ENCODE peak calls at places on chromosomes 2 and 18, in six cellular contexts. E, G, M, V, O and Y are unnamed samples.

GRCh38 chr2:65420712-65421431 is 11.5 kb downstream of the SPRED2 start:
- DNase-seq in G (no peak), M (no peak), O (peak), V (no peak), E (no peak), Y (no peak)

GRCh38 chr2:158713523-158714138 is 81.5 kb upstream of the DAPL1 start:
- DNase-seq in E (no peak), V (no peak), O (peak), G (no peak), M (no peak), Y (no peak)

GRCh38 chr2:69493268-69493667 is 56.0 kb upstream of the NFU1 start:
- DNase-seq in E (no peak), M (no peak), O (no peak), G (peak), V (no peak), Y (no peak)

GRCh38 chr18:23341383-23341782 is 111.7 kb upstream of the RIOK3 start:
- DNase-seq in E (no peak), O (peak), G (no peak), M (no peak), V (no peak), Y (no peak)

GRCh38 chr2:125418483-125418882 is 1237.5 kb upstream of the GYPC start:
- DNase-seq in G (no peak), E (no peak), O (no peak), M (no peak), V (no peak), Y (no peak)

GRCh38 chr18:75161629-75162028 is 47.3 kb downstream of the PTGR3 start:
- DNase-seq in O (no peak), V (no peak), G (peak), M (peak), E (no peak), Y (no peak)

GRCh38 chr2:47313141-47313691 is 89.7 kb upstream of the MSH2 start:
- DNase-seq in O (no peak), E (no peak), G (no peak), M (no peak), V (no peak), Y (no peak)

GRCh38 chr2:217291259-217291658 is 431.4 kb upstream of the TNP1 start:
- DNase-seq in M (no peak), G (no peak), O (no peak), E (no peak), V (no peak), Y (no peak)

GRCh38 chr2:154616659-154617058 is 81.8 kb upstream of the KCNJ3 start:
- DNase-seq in E (no peak), V (no peak), G (no peak), M (no peak), O (no peak), Y (no peak)

GRCh38 chr2:70994055-70994444 is 623 bp downstream of the TEX261 start:
- DNase-seq in E (no peak), G (no peak), M (no peak), O (peak), V (no peak), Y (peak)

GRCh38 chr2:105919826-105920225 is 175.1 kb downstream of the NCK2 start:
- DNase-seq in O (peak), M (peak), E (no peak), G (peak), V (peak), Y (no peak)

GRCh38 chr2:107337209-107337898 is 451.4 kb upstream of the ST6GAL2 start:
- DNase-seq in O (no peak), M (no peak), E (no peak), V (no peak), G (no peak), Y (no peak)

GRCh38 chr2:196293751-196294486 is 122.5 kb upstream of the STK17B start:
- DNase-seq in M (no peak), E (no peak), V (no peak), G (no peak), O (peak), Y (no peak)

GRCh38 chr2:48607307-48608014 is 10.2 kb upstream of the GTF2A1L start:
- DNase-seq in G (no peak), O (peak), M (no peak), V (no peak), E (no peak), Y (no peak)

GRCh38 chr2:20514596-20515269 is 67.9 kb downstream of the RHOB start:
- DNase-seq in V (no peak), G (no peak), E (no peak), M (no peak), O (peak), Y (no peak)

GRCh38 chr2:237733677-237734300 is 64.8 kb upstream of the RBM44 start:
- DNase-seq in O (no peak), G (no peak), E (peak), M (no peak), V (no peak), Y (no peak)

GRCh38 chr2:131154071-131154531 is 49.0 kb downstream of the PLEKHB2 start:
- DNase-seq in M (peak), V (peak), O (peak), E (peak), G (peak), Y (peak)

GRCh38 chr2:154400891-154401290 is 297.6 kb upstream of the KCNJ3 start:
- DNase-seq in V (no peak), M (no peak), G (no peak), O (no peak), E (no peak), Y (no peak)

GRCh38 chr2:222732774-222733173 is 61.3 kb downstream of the MOGAT1 start:
- DNase-seq in M (no peak), V (no peak), G (no peak), O (no peak), E (no peak), Y (no peak)

GRCh38 chr18:10443001-10443400 is 11.4 kb upstream of the APCDD1 start:
- DNase-seq in G (no peak), O (no peak), M (no peak), E (no peak), V (no peak), Y (no peak)

GRCh38 chr2:60294901-60295590 is 258.4 kb downstream of the BCL11A start:
- DNase-seq in M (no peak), V (no peak), E (no peak), O (no peak), G (no peak), Y (no peak)

GRCh38 chr18:25097119-25098114 is 254.5 kb downstream of the ZNF521 start:
- DNase-seq in M (no peak), V (no peak), E (no peak), O (peak), G (no peak), Y (no peak)

GRCh38 chr2:159052157-159052561 is 83.7 kb downstream of the TANC1 start:
- DNase-seq in M (no peak), E (no peak), O (peak), G (no peak), V (no peak), Y (no peak)

GRCh38 chr2:3480352-3481010 is 38.9 kb downstream of the ADI1 start:
- DNase-seq in O (no peak), G (no peak), E (peak), M (no peak), V (no peak), Y (no peak)

GRCh38 chr2:197294260-197294659 is 16.3 kb downstream of the ANKRD44 start:
- DNase-seq in E (no peak), M (no peak), O (no peak), V (no peak), G (peak), Y (no peak)

GRCh38 chr2:84959045-84959493 is 11.9 kb upstream of the KCMF1 start:
- DNase-seq in E (no peak), G (no peak), M (no peak), V (no peak), O (peak), Y (no peak)

GRCh38 chr2:226337941-226338605 is 461.5 kb downstream of the IRS1 start:
- DNase-seq in V (no peak), G (no peak), M (no peak), O (peak), E (no peak), Y (no peak)

GRCh38 chr2:68698567-68699377 is 35.8 kb upstream of the ARHGAP25 start:
- DNase-seq in E (no peak), O (no peak), M (no peak), G (no peak), V (no peak), Y (no peak)

GRCh38 chr2:82524826-82525225 is 1934.3 kb downstream of the SUCLG1 start:
- DNase-seq in V (no peak), E (no peak), G (no peak), M (no peak), O (no peak), Y (no peak)

GRCh38 chr2:191728710-191729597 is 51.0 kb downstream of the NABP1 start:
- DNase-seq in O (peak), M (no peak), E (no peak), G (no peak), V (no peak), Y (no peak)

GRCh38 chr2:208172125-208172524 is 8.7 kb upstream of the CRYGA start:
- DNase-seq in M (no peak), E (no peak), V (no peak), G (no peak), O (no peak), Y (no peak)

GRCh38 chr2:48530033-48530804 is at the start of gene STON1:
- DNase-seq in E (peak), V (peak), M (peak), O (peak), G (peak), Y (peak)

GRCh38 chr2:203714112-203714511 is 7.7 kb downstream of the CD28 start:
- DNase-seq in G (no peak), V (no peak), E (peak), O (no peak), M (no peak), Y (no peak)

GRCh38 chr2:229712125-229712524 is 2.2 kb downstream of the DNER start:
- DNase-seq in V (no peak), G (no peak), O (peak), M (no peak), E (no peak), Y (no peak)
- H3K4me3 ChIP-seq in V (no peak), G (no peak), O (no peak), M (no peak), E (no peak), Y (no peak)

GRCh38 chr2:209451209-209451822 is 27.5 kb downstream of the MAP2 start:
- DNase-seq in M (no peak), V (no peak), E (no peak), G (no peak), O (no peak), Y (no peak)
- H3K27ac ChIP-seq in M (no peak), V (no peak), E (no peak), G (no peak), O (no peak), Y (no peak)

DNA sequence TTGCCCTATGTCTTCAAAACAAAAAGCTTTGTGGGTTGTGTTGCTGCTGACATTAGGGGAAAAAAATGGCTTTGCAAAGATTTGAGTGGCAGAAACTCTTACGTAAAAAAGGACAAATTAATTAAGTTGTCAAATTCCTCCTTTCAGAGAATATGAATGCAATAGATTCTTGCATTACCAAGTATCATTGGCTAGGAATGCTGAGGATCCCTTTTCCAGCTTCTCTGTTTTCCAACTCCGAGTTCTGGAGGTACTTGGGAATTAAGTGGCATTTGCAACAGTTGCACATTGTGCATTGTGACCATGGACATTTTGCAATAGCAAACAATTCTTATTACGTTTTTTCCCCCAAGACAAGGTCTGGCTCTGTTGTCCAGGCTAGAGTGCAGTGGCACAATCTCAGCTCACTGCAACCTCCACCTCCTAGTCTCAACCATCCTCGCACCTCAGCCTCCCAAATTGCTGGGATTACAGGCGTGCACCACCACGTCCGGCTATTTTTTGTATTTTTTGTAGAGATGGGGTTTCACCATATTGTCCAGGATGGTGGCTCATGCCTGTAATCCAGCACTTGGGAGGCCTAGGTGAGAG is 29.9 kb upstream of the PPP1CB start:
- DNase-seq in O (no peak), G (no peak), E (no peak), M (no peak), V (no peak), Y (no peak)
- H3K4me3 ChIP-seq in O (no peak), G (no peak), E (no peak), M (no peak), V (no peak), Y (no peak)

GRCh38 chr2:179726461-179727180 is 134.8 kb downstream of the ZNF385B start:
- DNase-seq in E (no peak), G (no peak), O (no peak), M (no peak), V (no peak), Y (no peak)

GRCh38 chr2:179724403-179724802 is 137.0 kb downstream of the ZNF385B start:
- DNase-seq in E (no peak), V (no peak), G (no peak), M (no peak), O (no peak), Y (no peak)

DNA sequence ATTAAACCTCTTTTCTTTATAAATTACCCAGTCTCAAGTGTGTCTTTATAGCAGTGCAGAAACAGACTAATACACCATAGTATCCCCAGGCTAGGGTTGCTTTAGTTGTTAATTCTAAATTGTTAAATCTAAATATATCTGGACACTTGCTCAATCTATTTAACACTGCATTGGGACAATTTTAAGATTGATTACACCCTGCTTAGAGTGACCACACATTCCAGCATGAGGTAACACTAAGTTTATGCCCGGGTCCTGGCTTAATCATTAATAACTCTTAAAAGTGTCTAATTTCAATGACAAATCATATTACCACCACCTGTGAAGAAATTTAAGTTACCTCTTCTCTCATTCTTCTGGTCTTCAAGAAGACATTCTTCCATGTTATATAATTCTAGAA is 131.5 kb downstream of the ZNF385B start:
- DNase-seq in M (no peak), V (no peak), G (no peak), O (no peak), E (no peak), Y (no peak)
- H3K27ac ChIP-seq in M (no peak), V (no peak), G (no peak), O (no peak), E (no peak), Y (no peak)

GRCh38 chr2:240999873-241000541 is 1.6 kb downstream of the SNED1 start:
- DNase-seq in E (peak), O (no peak), G (no peak), V (no peak), M (no peak), Y (peak)
- H3K4me3 ChIP-seq in E (no peak), O (peak), G (no peak), V (peak), M (no peak), Y (peak)

DNA sequence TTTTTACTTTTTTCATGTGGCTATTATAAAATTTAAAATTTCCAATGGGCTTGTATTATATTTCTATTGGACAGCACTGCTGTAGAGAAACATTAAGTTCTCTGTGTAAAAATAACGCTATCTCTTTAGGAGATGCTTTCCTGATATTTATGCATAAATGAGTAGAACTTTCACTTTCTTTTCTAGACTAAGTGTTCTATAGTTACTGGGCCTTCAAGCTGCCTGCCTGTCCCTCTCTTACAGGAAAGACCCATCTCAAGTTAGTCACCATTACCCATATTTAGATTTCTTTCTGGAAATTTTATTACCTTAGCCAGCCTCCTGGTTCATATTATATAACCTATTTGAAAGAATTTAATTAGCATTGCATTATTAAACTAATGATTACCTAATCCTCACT is 4.8 kb downstream of the ITGA4 start:
- DNase-seq in V (no peak), O (peak), E (no peak), G (no peak), M (no peak), Y (no peak)
- H3K27ac ChIP-seq in V (peak), O (no peak), E (no peak), G (no peak), M (peak), Y (no peak)